ENCODE peak calls at places on chromosomes 13 and 19, in six cellular contexts. A, K, J, N, H and C are unnamed samples.

GRCh38 chr13:98068511-98068910 is 74.4 kb upstream of the FARP1 start:
- DNase-seq in A (no peak), K (no peak), J (no peak), N (peak; percentile 0), H (no peak), C (no peak)

GRCh38 chr13:88257706-88258105 is 586.5 kb downstream of the SLITRK5 start:
- DNase-seq in A (no peak), K (no peak), J (no peak), N (no peak), H (no peak), C (no peak)

GRCh38 chr19:14654786-14655185 is 19.9 kb downstream of the ADGRE3 start:
- DNase-seq in A (no peak), K (no peak), J (no peak), N (no peak), H (no peak), C (no peak)

GRCh38 chr13:74443623-74444022 is 309.4 kb upstream of the KLF12 start:
- DNase-seq in A (no peak), K (no peak), J (no peak), N (no peak), H (no peak), C (no peak)

GRCh38 chr13:109628251-109628699 is 158.1 kb downstream of the IRS2 start:
- DNase-seq in A (no peak), K (no peak), J (no peak), N (no peak), H (no peak), C (no peak)

GRCh38 chr19:13979224-13979623 is 26.9 kb downstream of the RFX1 start:
- DNase-seq in A (no peak), K (no peak), J (peak; percentile 27), N (no peak), H (no peak), C (no peak)

GRCh38 chr13:44198826-44199225 is 174.8 kb upstream of the SERP2 start:
- DNase-seq in A (no peak), K (no peak), J (no peak), N (peak; percentile 6), H (no peak), C (no peak)

GRCh38 chr13:79988573-79988972 is 352.4 kb downstream of the SPRY2 start:
- DNase-seq in A (no peak), K (no peak), J (no peak), N (no peak), H (no peak), C (no peak)

GRCh38 chr19:8988204-8988603 is 22.0 kb downstream of the MUC16 start:
- DNase-seq in A (no peak), K (no peak), J (peak; percentile 15), N (no peak), H (no peak), C (no peak)

GRCh38 chr19:58518261-58519086 is 1.1 kb downstream of the ZBTB45 start:
- DNase-seq in A (peak; percentile 57), K (no peak), J (no peak), N (peak; percentile 23), H (no peak), C (no peak)

GRCh38 chr13:27954406-27954851 is 14.7 kb downstream of the CDX2 start:
- DNase-seq in A (peak; percentile 80), K (no peak), J (peak; percentile 71), N (peak; percentile 51), H (no peak), C (no peak)

GRCh38 chr19:11234486-11235075 is 4.8 kb upstream of the ANGPTL8 start:
- DNase-seq in A (no peak), K (no peak), J (no peak), N (no peak), H (no peak), C (no peak)

GRCh38 chr19:35585844-35586243 is at the start of gene PMIS2:
- DNase-seq in A (no peak), K (no peak), J (peak; percentile 38), N (no peak), H (no peak), C (no peak)

GRCh38 chr19:9848060-9848459 is 12.9 kb downstream of the PIN1 start:
- DNase-seq in A (no peak), K (no peak), J (peak; percentile 65), N (peak; percentile 35), H (peak; percentile 52), C (peak; percentile 22)

GRCh38 chr13:36804588-36804987 is 14.4 kb upstream of the RFXAP start:
- DNase-seq in A (no peak), K (no peak), J (no peak), N (no peak), H (no peak), C (no peak)
- TF ChIP-seq CTCF in A (no peak), K (no peak), J (no peak), N (no peak), H (no peak), C (no peak)

DNA sequence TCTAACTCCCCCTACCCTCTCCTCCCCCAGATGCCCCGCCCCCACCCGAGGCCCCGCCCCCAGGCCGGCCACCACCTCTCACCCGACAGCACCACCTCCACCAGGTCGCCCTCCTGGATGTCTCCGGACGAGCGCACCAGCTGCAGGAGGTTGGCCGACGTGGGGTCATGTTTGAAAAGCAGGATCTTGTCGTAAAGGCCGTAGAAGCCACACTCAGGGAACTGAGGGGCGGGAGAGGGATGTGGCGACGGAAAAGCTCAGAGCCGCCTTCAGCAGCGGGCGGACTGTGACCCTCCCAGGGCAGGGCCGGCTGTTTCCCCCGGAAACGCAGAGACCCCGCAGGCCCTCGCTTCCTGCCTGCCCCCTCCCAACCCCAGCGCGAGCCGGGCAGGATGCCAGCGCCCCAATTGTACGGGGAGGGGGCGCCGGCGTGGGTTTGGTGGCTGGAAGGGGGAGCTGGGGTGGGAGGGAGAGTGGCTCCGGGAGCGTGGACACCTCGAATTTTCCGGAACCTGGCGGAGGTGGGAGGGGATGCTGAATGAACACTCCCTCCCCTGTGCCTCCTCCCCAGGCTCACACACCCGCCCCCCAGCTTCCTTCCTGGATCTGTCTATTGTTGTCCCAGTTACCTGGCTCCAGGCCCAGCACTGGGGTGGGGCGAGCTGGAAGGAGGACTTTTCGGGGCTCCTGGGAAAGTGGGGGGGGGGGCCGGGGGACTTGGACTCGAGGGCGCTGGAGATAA is 3.0 kb downstream of the PRKD2 start:
- DNase-seq in A (peak; percentile 96), K (peak; percentile 96), J (peak; percentile 72), N (peak; percentile 98), H (peak; percentile 83), C (peak; percentile 58)
- TF ChIP-seq CTCF in A (no peak), K (no peak), J (no peak), N (no peak), H (no peak), C (no peak)

DNA sequence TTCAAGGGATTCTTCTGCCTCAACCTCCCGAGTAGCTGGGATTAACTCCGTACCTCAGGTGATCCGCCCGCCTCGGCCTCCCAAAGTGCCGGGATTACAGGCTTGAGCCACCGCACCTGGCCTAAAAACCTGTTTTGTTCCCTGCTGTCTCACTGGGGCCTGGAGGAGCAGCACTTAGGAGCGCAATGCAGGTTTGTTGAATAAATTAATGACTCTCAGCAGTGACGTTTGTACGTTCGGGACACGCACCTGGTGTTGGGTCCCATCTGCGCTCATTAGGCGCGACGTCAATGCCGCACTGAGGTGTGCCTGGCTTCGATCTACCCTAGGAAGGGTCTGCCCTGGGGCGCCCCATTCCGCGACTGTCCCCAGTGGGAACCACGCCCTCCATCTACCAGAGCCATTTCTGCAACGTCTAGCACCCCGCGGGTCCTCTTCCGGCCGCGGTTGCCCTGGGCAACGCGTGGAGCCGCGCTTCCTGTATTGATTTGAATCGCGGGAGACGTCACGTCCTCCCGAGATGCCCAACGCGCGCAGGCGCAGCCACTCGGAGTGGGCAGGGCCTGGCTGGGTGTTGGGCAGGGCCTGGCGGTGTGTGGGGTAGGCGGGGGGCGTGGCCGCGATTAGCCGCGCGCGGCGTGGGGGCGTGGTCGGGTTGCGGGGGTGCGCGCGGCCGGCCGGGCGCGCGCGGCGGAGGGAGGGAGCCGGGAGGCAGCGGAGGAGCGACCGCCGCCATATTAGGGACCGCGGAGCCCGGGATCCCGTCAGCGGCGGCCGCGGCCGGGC is at the start of gene FZR1:
- DNase-seq in A (peak; percentile 100), K (peak; percentile 99), J (peak; percentile 99), N (peak; percentile 97), H (peak; percentile 99), C (peak; percentile 99)
- TF ChIP-seq CTCF in A (no peak), K (peak; percentile 6), J (no peak), N (no peak), H (no peak), C (no peak)

GRCh38 chr19:919157-920050 is 2.3 kb downstream of the KISS1R start:
- DNase-seq in A (peak; percentile 66), K (no peak), J (peak; percentile 57), N (peak; percentile 39), H (no peak), C (peak; percentile 29)

GRCh38 chr19:918152-918437 is 962 bp downstream of the KISS1R start:
- DNase-seq in A (no peak), K (no peak), J (no peak), N (no peak), H (no peak), C (no peak)

GRCh38 chr19:916645-917322 is 349 bp upstream of the KISS1R start:
- DNase-seq in A (no peak), K (no peak), J (peak; percentile 71), N (no peak), H (no peak), C (no peak)

GRCh38 chr19:918481-919156 is 1.5 kb downstream of the KISS1R start:
- DNase-seq in A (no peak), K (no peak), J (peak; percentile 39), N (peak; percentile 13), H (no peak), C (no peak)

GRCh38 chr19:917323-918151 is at the start of gene KISS1R:
- DNase-seq in A (peak; percentile 54), K (no peak), J (peak; percentile 93), N (peak; percentile 40), H (no peak), C (peak; percentile 40)
- TF ChIP-seq CTCF in A (no peak), K (peak; percentile 47), J (peak; percentile 78), N (peak; percentile 48), H (peak; percentile 25), C (peak; percentile 34)

DNA sequence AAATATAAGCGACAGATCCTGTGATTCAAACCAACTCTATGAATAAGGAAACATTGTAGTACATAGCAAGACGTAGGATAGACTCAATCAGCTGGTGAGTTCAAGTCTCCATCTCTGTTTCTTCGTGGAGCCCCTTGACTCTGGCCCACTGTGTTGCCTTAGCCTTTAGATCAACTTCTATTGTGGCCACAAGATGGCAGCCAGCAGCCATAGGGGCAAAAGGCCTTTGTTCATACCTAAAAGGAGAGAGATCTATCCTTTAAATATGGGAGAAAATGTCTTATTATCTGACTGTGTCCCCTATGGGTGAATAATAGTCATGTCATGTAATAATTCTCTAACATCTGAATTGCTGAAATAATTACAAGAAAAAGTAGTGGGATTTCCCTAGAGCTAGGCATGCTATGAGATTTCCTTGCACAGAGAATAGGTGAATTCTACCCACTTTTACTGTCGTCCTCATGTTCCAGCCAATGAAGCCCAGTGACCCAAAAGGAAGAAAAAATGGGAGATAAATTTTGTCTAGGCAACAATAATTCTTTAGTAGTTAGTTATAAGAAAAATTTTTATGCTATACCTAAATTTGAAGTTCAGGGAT is 129.4 kb downstream of the PCDH20 start:
- DNase-seq in A (no peak), K (no peak), J (peak; percentile 53), N (no peak), H (peak; percentile 45), C (no peak)
- TF ChIP-seq CTCF in A (no peak), K (no peak), J (peak; percentile 56), N (no peak), H (peak; percentile 60), C (no peak)